ENCODE peak calls at places on chromosomes 16 and 17, in ten cellular contexts. N is right atrium auricular region; S is A549; Y is IMR-90; M is endodermal cell; L is esophagus squamous epithelium; E is CD4-positive, alpha-beta T cell; H is thoracic aorta; I is lung; P is left ventricle myocardium inferior. C is an unnamed sample. For H3K9me3, the result is how much of the 10 kb centered on the place peaks cover.

GRCh38 chr17:40598021-40598927 is 33.0 kb upstream of the CCR7 start:
- DNase-seq in N (peak), S (no peak), Y (no peak), M (no peak), L (no peak), E (no peak), H (no peak), I (no peak), P (no peak), C (no peak)

GRCh38 chr17:57577751-57578607 is 167.1 kb downstream of the CCDC182 start:
- DNase-seq in N (peak), S (no peak), Y (peak), M (peak), L (no peak), E (no peak), H (no peak), I (peak), P (peak), C (no peak)

GRCh38 chr16:25066747-25067631 is 44.6 kb upstream of the LCMT1 start:
- DNase-seq in N (peak), S (peak), Y (peak), M (peak), L (no peak), E (peak), H (peak), I (peak), P (peak), C (no peak)

GRCh38 chr16:78551487-78552085 is 452.1 kb downstream of the WWOX start:
- DNase-seq in N (no peak), S (no peak), Y (no peak), M (peak), L (no peak), E (no peak), H (no peak), I (peak), P (no peak), C (no peak)

GRCh38 chr17:57004944-57005579 is 27.1 kb downstream of the SCPEP1 start:
- DNase-seq in N (no peak), S (peak), Y (no peak), M (peak), L (no peak), E (no peak), H (no peak), I (no peak), P (no peak), C (no peak)

GRCh38 chr17:31522284-31522931 is 130.9 kb downstream of the RAB11FIP4 start:
- DNase-seq in N (no peak), S (no peak), Y (no peak), M (no peak), L (no peak), E (no peak), H (no peak), I (no peak), P (no peak), C (no peak)

GRCh38 chr17:57576744-57577143 is 168.4 kb downstream of the CCDC182 start:
- DNase-seq in N (no peak), S (no peak), Y (no peak), M (no peak), L (no peak), E (no peak), H (no peak), I (no peak), P (no peak), C (no peak)

GRCh38 chr16:64629622-64630021 is 492.2 kb downstream of the CDH11 start:
- DNase-seq in N (no peak), S (no peak), Y (no peak), M (no peak), L (no peak), E (no peak), H (no peak), I (no peak), P (no peak), C (no peak)

GRCh38 chr17:15957206-15957605 is 12.3 kb downstream of the ADORA2B start:
- DNase-seq in N (no peak), S (no peak), Y (no peak), M (peak), L (no peak), E (no peak), H (no peak), I (no peak), P (no peak), C (no peak)

GRCh38 chr17:78672880-78673371 is 95.7 kb upstream of the DNAH17 start:
- DNase-seq in N (no peak), S (no peak), Y (no peak), M (peak), L (no peak), E (no peak), H (no peak), I (no peak), P (no peak), C (no peak)

GRCh38 chr16:46882940-46883307 is 1.2 kb upstream of the GPT2 start:
- DNase-seq in N (no peak), S (no peak), Y (no peak), M (no peak), L (no peak), E (no peak), H (no peak), I (no peak), P (no peak), C (no peak)

GRCh38 chr17:58319181-58320162 is 9.1 kb downstream of the TSPOAP1 start:
- DNase-seq in N (no peak), S (no peak), Y (no peak), M (peak), L (no peak), E (no peak), H (no peak), I (no peak), P (peak), C (no peak)

GRCh38 chr17:79130536-79131273 is 56.1 kb downstream of the ENGASE start:
- DNase-seq in N (no peak), S (no peak), Y (no peak), M (no peak), L (no peak), E (no peak), H (no peak), I (no peak), P (no peak), C (no peak)

GRCh38 chr16:74291577-74292208 is 4.9 kb upstream of the PSMD7 start:
- DNase-seq in N (no peak), S (no peak), Y (peak), M (no peak), L (no peak), E (no peak), H (no peak), I (no peak), P (no peak), C (no peak)

GRCh38 chr17:2056221-2057129 is 1.6 kb downstream of the HIC1 start:
- DNase-seq in N (no peak), S (no peak), Y (peak), M (peak), L (no peak), E (peak), H (no peak), I (no peak), P (no peak), C (no peak)

GRCh38 chr17:36858119-36859002 is 78.9 kb upstream of the LHX1 start:
- DNase-seq in N (no peak), S (no peak), Y (no peak), M (peak), L (no peak), E (no peak), H (no peak), I (no peak), P (no peak), C (no peak)

GRCh38 chr17:13030459-13031305 is 12.9 kb upstream of the ELAC2 start:
- DNase-seq in N (no peak), S (peak), Y (peak), M (peak), L (no peak), E (peak), H (no peak), I (peak), P (no peak), C (no peak)

DNA sequence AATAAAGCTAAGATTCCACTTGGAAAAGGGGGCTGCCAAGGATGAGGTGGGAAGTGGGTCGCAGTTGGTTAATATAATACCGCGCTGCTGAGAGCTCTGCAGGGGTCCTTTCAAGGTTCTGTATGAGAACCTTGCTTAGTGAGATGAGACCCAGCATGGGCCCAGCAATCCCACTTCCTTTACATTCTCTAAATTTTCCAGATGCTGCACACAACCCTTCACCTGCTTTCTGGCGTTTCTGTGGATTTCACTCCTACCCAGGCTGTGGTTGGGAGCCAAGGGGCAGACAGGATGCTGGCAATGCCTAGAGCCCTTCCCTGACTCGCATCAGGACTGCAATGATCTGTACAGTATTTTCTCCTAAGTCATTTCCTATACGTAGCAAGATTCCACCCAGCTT is 10.1 kb upstream of the PIPOX start:
- DNase-seq in N (no peak), S (no peak), Y (no peak), M (peak), L (no peak), E (no peak), H (no peak), I (no peak), P (no peak), C (no peak)
- H3K9me3 ChIP-seq in N (under half), S (under half), Y (under half), M (under half), L (under half), E (under half), H (under half), I (under half), P (under half), C (under half)

DNA sequence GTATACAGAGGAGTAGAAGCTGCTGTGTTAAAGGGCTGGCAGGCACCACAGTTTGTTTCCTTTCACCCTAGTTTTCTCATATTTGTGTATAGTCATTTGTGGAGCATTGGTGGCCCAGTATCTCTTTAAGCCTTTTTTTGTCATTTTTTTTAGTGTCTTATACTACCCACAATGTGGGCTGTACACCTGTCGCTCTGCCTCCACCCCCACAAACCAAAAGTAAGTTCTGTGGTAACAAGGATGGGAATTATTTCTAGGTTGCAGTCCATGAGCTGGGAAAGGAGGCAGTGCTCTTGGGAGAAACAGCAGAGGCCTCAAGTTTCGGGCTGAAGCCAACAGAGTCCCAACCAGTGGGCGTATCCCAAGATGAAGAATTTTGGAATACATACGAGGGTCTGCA is 6.2 kb downstream of the ZNF75A start:
- DNase-seq in N (no peak), S (no peak), Y (no peak), M (no peak), L (no peak), E (no peak), H (no peak), I (no peak), P (no peak), C (no peak)
- H3K9me3 ChIP-seq in N (under half), S (half or more), Y (half or more), M (half or more), L (under half), E (half or more), H (half or more), I (half or more), P (half or more), C (half or more)

GRCh38 chr16:57600048-57600835 is 28.2 kb upstream of the ADGRG1 start:
- DNase-seq in N (no peak), S (peak), Y (peak), M (peak), L (no peak), E (no peak), H (no peak), I (peak), P (no peak), C (no peak)

GRCh38 chr16:57598437-57598836 is 30.0 kb upstream of the ADGRG1 start:
- DNase-seq in N (no peak), S (no peak), Y (no peak), M (no peak), L (no peak), E (no peak), H (no peak), I (no peak), P (no peak), C (no peak)

GRCh38 chr16:57603110-57604024 is 25.1 kb upstream of the ADGRG1 start:
- DNase-seq in N (no peak), S (no peak), Y (no peak), M (peak), L (no peak), E (no peak), H (no peak), I (no peak), P (no peak), C (no peak)

GRCh38 chr16:57601801-57602478 is 26.5 kb upstream of the ADGRG1 start:
- DNase-seq in N (no peak), S (no peak), Y (no peak), M (peak), L (no peak), E (no peak), H (no peak), I (no peak), P (no peak), C (no peak)

GRCh38 chr16:57600952-57601580 is 27.4 kb upstream of the ADGRG1 start:
- DNase-seq in N (no peak), S (no peak), Y (no peak), M (peak), L (no peak), E (no peak), H (no peak), I (no peak), P (no peak), C (no peak)
- H3K9me3 ChIP-seq in N (under half), S (under half), Y (under half), M (under half), L (under half), E (under half), H (under half), I (under half), P (under half), C (under half)

GRCh38 chr17:80850817-80851216 is 140.8 kb upstream of the CHMP6 start:
- DNase-seq in N (no peak), S (no peak), Y (peak), M (no peak), L (no peak), E (no peak), H (no peak), I (no peak), P (no peak), C (no peak)

GRCh38 chr17:80851277-80851925 is 140.2 kb upstream of the CHMP6 start:
- DNase-seq in N (no peak), S (no peak), Y (no peak), M (no peak), L (no peak), E (no peak), H (no peak), I (no peak), P (no peak), C (no peak)

GRCh38 chr17:80852476-80853015 is 139.1 kb upstream of the CHMP6 start:
- DNase-seq in N (no peak), S (no peak), Y (no peak), M (no peak), L (no peak), E (no peak), H (no peak), I (no peak), P (no peak), C (no peak)

GRCh38 chr17:80854220-80854619 is 137.4 kb upstream of the CHMP6 start:
- DNase-seq in N (no peak), S (no peak), Y (no peak), M (no peak), L (no peak), E (no peak), H (no peak), I (no peak), P (no peak), C (no peak)

GRCh38 chr17:80853076-80853475 is 138.6 kb upstream of the CHMP6 start:
- DNase-seq in N (no peak), S (no peak), Y (no peak), M (no peak), L (no peak), E (no peak), H (no peak), I (no peak), P (no peak), C (no peak)
- H3K9me3 ChIP-seq in N (under half), S (under half), Y (under half), M (under half), L (under half), E (under half), H (under half), I (under half), P (under half), C (under half)

GRCh38 chr16:35200662-35201061 is 1741.2 kb downstream of the TP53TG3F start:
- DNase-seq in N (no peak), S (no peak), Y (no peak), M (no peak), L (no peak), E (no peak), H (no peak), I (no peak), P (no peak), C (no peak)
- H3K9me3 ChIP-seq in N (under half), S (under half), Y (under half), M (half or more), L (under half), E (under half), H (under half), I (under half), P (under half), C (under half)

DNA sequence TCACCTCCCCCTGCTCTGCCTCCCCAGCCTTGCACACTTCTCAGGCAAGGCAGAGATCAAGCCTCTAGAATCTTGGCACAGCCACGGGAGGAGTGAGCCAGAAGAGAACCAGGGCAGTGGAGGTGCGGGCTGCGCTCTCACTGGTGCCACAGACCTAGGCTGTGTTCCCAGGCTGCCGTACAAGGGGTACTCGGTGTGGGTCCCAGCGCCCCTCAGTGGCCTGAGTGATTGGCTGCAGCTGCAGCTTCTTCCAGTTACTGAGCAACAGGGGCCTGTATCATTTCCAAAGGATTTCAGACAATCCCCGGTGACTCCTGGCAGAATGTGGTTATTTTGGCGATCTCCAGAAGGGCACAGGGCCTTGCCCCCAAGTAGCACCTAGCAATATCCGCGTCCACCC is 1852.1 kb downstream of the TP53TG3F start:
- DNase-seq in N (no peak), S (no peak), Y (no peak), M (no peak), L (no peak), E (no peak), H (no peak), I (no peak), P (no peak), C (no peak)
- H3K9me3 ChIP-seq in N (under half), S (under half), Y (under half), M (half or more), L (under half), E (under half), H (under half), I (under half), P (under half), C (under half)

GRCh38 chr16:79873825-79874224 is 273.3 kb upstream of the MAF start:
- DNase-seq in N (no peak), S (no peak), Y (no peak), M (no peak), L (no peak), E (no peak), H (no peak), I (no peak), P (no peak), C (no peak)
- H3K9me3 ChIP-seq in N (under half), S (under half), Y (under half), M (under half), L (under half), E (under half), H (under half), I (under half), P (under half), C (under half)

DNA sequence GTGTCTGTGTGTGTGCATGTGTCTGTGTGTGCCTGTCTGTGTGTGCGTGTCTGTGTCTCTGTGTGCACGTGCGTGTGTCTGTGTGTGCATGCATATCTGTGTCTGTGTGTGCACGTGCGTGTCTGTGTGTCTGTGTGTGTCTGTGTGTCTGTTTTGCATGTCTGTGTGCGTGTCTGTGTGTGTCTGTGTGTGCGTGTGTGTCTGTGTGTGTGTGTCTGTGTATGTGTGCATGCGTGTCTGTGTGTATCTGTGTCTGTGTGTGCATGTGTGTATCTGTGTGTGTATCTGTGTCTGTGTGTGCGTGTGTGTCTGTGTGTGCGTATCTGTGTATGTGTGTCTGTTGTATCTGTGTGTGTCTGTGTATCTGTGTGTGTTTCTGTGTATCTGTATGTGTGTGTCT is 5.4 kb downstream of the GSG1L2 start:
- DNase-seq in N (no peak), S (no peak), Y (no peak), M (no peak), L (no peak), E (no peak), H (no peak), I (no peak), P (no peak), C (no peak)
- H3K9me3 ChIP-seq in N (under half), S (under half), Y (under half), M (under half), L (under half), E (under half), H (under half), I (under half), P (under half), C (under half)

GRCh38 chr17:52536466-52536865 is 378.0 kb upstream of the CA10 start:
- DNase-seq in N (no peak), S (no peak), Y (no peak), M (no peak), L (no peak), E (no peak), H (no peak), I (no peak), P (peak), C (no peak)
- H3K9me3 ChIP-seq in N (under half), S (under half), Y (under half), M (under half), L (under half), E (under half), H (under half), I (under half), P (under half), C (under half)